ENCODE peak calls at places on chromosomes 12 and 14, in eight cellular contexts. One of them, this sample, is unnamed.

GRCh38 chr14:32913725-32914124 is 25.0 kb upstream of the NPAS3 start:
- DNase-seq in CD8-positive, alpha-beta T cell: no peak
- DNase-seq in activated T-cell treated with anti-CD3 and anti-CD28 coated beads for 1 hour: no peak
- DNase-seq in skeletal muscle cell: no peak
- DNase-seq in NCI-H1048: no peak
- DNase-seq in SIG-M5: no peak
- DNase-seq in activated CD4-positive, alpha-beta T cell treated with anti-CD3 and anti-CD28 coated beads, Interleukin-2, amount 10 ng/mL, durations not matched to agents 7 days and 5 days: no peak
- DNase-seq in midbrain: peak; percentile 31
- DNase-seq in this sample: no peak

GRCh38 chr14:50821471-50822464 is 9.2 kb downstream of the NIN start:
- DNase-seq in SIG-M5: peak; percentile 18
- DNase-seq in activated CD4-positive, alpha-beta T cell treated with anti-CD3 and anti-CD28 coated beads, Interleukin-2, amount 10 ng/mL, durations not matched to agents 7 days and 5 days: peak; percentile 76
- DNase-seq in activated T-cell treated with anti-CD3 and anti-CD28 coated beads for 1 hour: peak; percentile 24
- DNase-seq in midbrain: no peak
- DNase-seq in CD8-positive, alpha-beta T cell: peak; percentile 48
- DNase-seq in skeletal muscle cell: no peak
- DNase-seq in NCI-H1048: no peak
- DNase-seq in this sample: no peak

GRCh38 chr12:96258451-96258933 is 64.3 kb downstream of the ELK3 start:
- DNase-seq in skeletal muscle cell: peak; percentile 73
- DNase-seq in SIG-M5: no peak
- DNase-seq in CD8-positive, alpha-beta T cell: no peak
- DNase-seq in activated T-cell treated with anti-CD3 and anti-CD28 coated beads for 1 hour: no peak
- DNase-seq in midbrain: peak; percentile 42
- DNase-seq in NCI-H1048: no peak
- DNase-seq in activated CD4-positive, alpha-beta T cell treated with anti-CD3 and anti-CD28 coated beads, Interleukin-2, amount 10 ng/mL, durations not matched to agents 7 days and 5 days: peak; percentile 35
- DNase-seq in this sample: peak; percentile 55

GRCh38 chr14:25411933-25412757 is 362.2 kb upstream of the STXBP6 start:
- DNase-seq in activated CD4-positive, alpha-beta T cell treated with anti-CD3 and anti-CD28 coated beads, Interleukin-2, amount 10 ng/mL, durations not matched to agents 7 days and 5 days: no peak
- DNase-seq in CD8-positive, alpha-beta T cell: no peak
- DNase-seq in skeletal muscle cell: no peak
- DNase-seq in activated T-cell treated with anti-CD3 and anti-CD28 coated beads for 1 hour: no peak
- DNase-seq in midbrain: peak; percentile 53
- DNase-seq in NCI-H1048: no peak
- DNase-seq in SIG-M5: no peak
- DNase-seq in this sample: no peak

GRCh38 chr14:32709072-32709471 is 229.6 kb upstream of the NPAS3 start:
- DNase-seq in midbrain: peak; percentile 75
- DNase-seq in skeletal muscle cell: peak; percentile 63
- DNase-seq in CD8-positive, alpha-beta T cell: no peak
- DNase-seq in activated CD4-positive, alpha-beta T cell treated with anti-CD3 and anti-CD28 coated beads, Interleukin-2, amount 10 ng/mL, durations not matched to agents 7 days and 5 days: no peak
- DNase-seq in SIG-M5: no peak
- DNase-seq in activated T-cell treated with anti-CD3 and anti-CD28 coated beads for 1 hour: no peak
- DNase-seq in NCI-H1048: no peak
- DNase-seq in this sample: peak; percentile 66

GRCh38 chr12:105358789-105359188 is 28.3 kb downstream of the C12orf75 start:
- DNase-seq in skeletal muscle cell: no peak
- DNase-seq in NCI-H1048: no peak
- DNase-seq in midbrain: peak; percentile 44
- DNase-seq in SIG-M5: peak; percentile 71
- DNase-seq in activated CD4-positive, alpha-beta T cell treated with anti-CD3 and anti-CD28 coated beads, Interleukin-2, amount 10 ng/mL, durations not matched to agents 7 days and 5 days: no peak
- DNase-seq in CD8-positive, alpha-beta T cell: no peak
- DNase-seq in activated T-cell treated with anti-CD3 and anti-CD28 coated beads for 1 hour: no peak
- DNase-seq in this sample: no peak

GRCh38 chr14:75242546-75243273 is 35.9 kb upstream of the FOS start:
- DNase-seq in CD8-positive, alpha-beta T cell: no peak
- DNase-seq in skeletal muscle cell: peak; percentile 93
- DNase-seq in activated CD4-positive, alpha-beta T cell treated with anti-CD3 and anti-CD28 coated beads, Interleukin-2, amount 10 ng/mL, durations not matched to agents 7 days and 5 days: no peak
- DNase-seq in activated T-cell treated with anti-CD3 and anti-CD28 coated beads for 1 hour: no peak
- DNase-seq in SIG-M5: no peak
- DNase-seq in NCI-H1048: no peak
- DNase-seq in midbrain: no peak
- DNase-seq in this sample: peak; percentile 57

GRCh38 chr12:110585231-110585799 is 2.2 kb upstream of the PPTC7 start:
- DNase-seq in skeletal muscle cell: no peak
- DNase-seq in activated CD4-positive, alpha-beta T cell treated with anti-CD3 and anti-CD28 coated beads, Interleukin-2, amount 10 ng/mL, durations not matched to agents 7 days and 5 days: peak; percentile 61
- DNase-seq in SIG-M5: no peak
- DNase-seq in activated T-cell treated with anti-CD3 and anti-CD28 coated beads for 1 hour: no peak
- DNase-seq in CD8-positive, alpha-beta T cell: no peak
- DNase-seq in midbrain: no peak
- DNase-seq in NCI-H1048: no peak
- DNase-seq in this sample: no peak

GRCh38 chr14:33950320-33951182 is at the start of gene EGLN3:
- DNase-seq in activated CD4-positive, alpha-beta T cell treated with anti-CD3 and anti-CD28 coated beads, Interleukin-2, amount 10 ng/mL, durations not matched to agents 7 days and 5 days: peak; percentile 67
- DNase-seq in SIG-M5: no peak
- DNase-seq in CD8-positive, alpha-beta T cell: peak; percentile 32
- DNase-seq in activated T-cell treated with anti-CD3 and anti-CD28 coated beads for 1 hour: peak; percentile 22
- DNase-seq in midbrain: peak; percentile 97
- DNase-seq in NCI-H1048: no peak
- DNase-seq in skeletal muscle cell: peak; percentile 25
- DNase-seq in this sample: no peak

GRCh38 chr14:82045339-82045738 is 511.7 kb upstream of the SEL1L start:
- DNase-seq in NCI-H1048: no peak
- DNase-seq in activated T-cell treated with anti-CD3 and anti-CD28 coated beads for 1 hour: no peak
- DNase-seq in midbrain: no peak
- DNase-seq in skeletal muscle cell: no peak
- DNase-seq in CD8-positive, alpha-beta T cell: no peak
- DNase-seq in activated CD4-positive, alpha-beta T cell treated with anti-CD3 and anti-CD28 coated beads, Interleukin-2, amount 10 ng/mL, durations not matched to agents 7 days and 5 days: no peak
- DNase-seq in SIG-M5: no peak
- DNase-seq in this sample: no peak

GRCh38 chr14:36662543-36663403 is 1.1 kb downstream of the PAX9 start:
- DNase-seq in skeletal muscle cell: no peak
- DNase-seq in SIG-M5: no peak
- DNase-seq in activated CD4-positive, alpha-beta T cell treated with anti-CD3 and anti-CD28 coated beads, Interleukin-2, amount 10 ng/mL, durations not matched to agents 7 days and 5 days: no peak
- DNase-seq in NCI-H1048: no peak
- DNase-seq in activated T-cell treated with anti-CD3 and anti-CD28 coated beads for 1 hour: no peak
- DNase-seq in midbrain: no peak
- DNase-seq in CD8-positive, alpha-beta T cell: no peak
- DNase-seq in this sample: no peak

GRCh38 chr14:51684760-51685159 is 33.0 kb downstream of the FRMD6 start:
- DNase-seq in NCI-H1048: no peak
- DNase-seq in activated CD4-positive, alpha-beta T cell treated with anti-CD3 and anti-CD28 coated beads, Interleukin-2, amount 10 ng/mL, durations not matched to agents 7 days and 5 days: no peak
- DNase-seq in skeletal muscle cell: no peak
- DNase-seq in midbrain: no peak
- DNase-seq in SIG-M5: no peak
- DNase-seq in CD8-positive, alpha-beta T cell: no peak
- DNase-seq in activated T-cell treated with anti-CD3 and anti-CD28 coated beads for 1 hour: no peak
- DNase-seq in this sample: no peak